ENCODE peak calls at places on chromosomes 11 and 22, in eight cellular contexts. C, J, F, N, B, V, X and H are unnamed samples.

GRCh38 chr22:28958611-28959010 is 75.2 kb downstream of the ZNRF3 start:
- DNase-seq in C (no peak), N (peak), J (no peak), F (peak), X (peak), B (peak), V (no peak), H (no peak)

GRCh38 chr11:123251656-123252344 is 56.8 kb upstream of the CLMP start:
- DNase-seq in X (peak), N (peak), C (peak), V (no peak), B (no peak), F (peak), J (peak), H (no peak)

GRCh38 chr11:64720640-64721358 is 2.2 kb downstream of the NRXN2 start:
- DNase-seq in C (no peak), B (no peak), V (no peak), N (no peak), J (no peak), F (no peak), X (no peak), H (no peak)

GRCh38 chr11:68353669-68354068 is 41.3 kb downstream of the LRP5 start:
- DNase-seq in N (no peak), C (no peak), X (no peak), F (no peak), B (no peak), V (no peak), J (no peak), H (no peak)

GRCh38 chr22:31206896-31207687 is 5.0 kb upstream of the LIMK2 start:
- DNase-seq in F (no peak), V (no peak), N (peak), J (peak), C (peak), X (peak), B (no peak), H (no peak)

GRCh38 chr11:76626921-76627391 is 43.6 kb downstream of the LRRC32 start:
- DNase-seq in F (peak), J (no peak), B (peak), C (no peak), X (peak), N (no peak), V (no peak), H (no peak)

GRCh38 chr11:58121101-58121500 is 4.2 kb downstream of the OR9I1 start:
- DNase-seq in J (no peak), V (no peak), X (no peak), N (no peak), F (no peak), C (no peak), B (no peak), H (no peak)

GRCh38 chr11:20715464-20715863 is 46.1 kb downstream of the NELL1 start:
- DNase-seq in B (no peak), V (no peak), X (no peak), J (no peak), N (no peak), F (no peak), C (no peak), H (no peak)

GRCh38 chr11:59556115-59556882 is 45.0 kb downstream of the OR4D9 start:
- DNase-seq in F (peak), J (no peak), B (peak), C (peak), V (peak), N (peak), X (peak), H (peak)

GRCh38 chr22:19678949-19679348 is 35.4 kb upstream of the SEPTIN5 start:
- DNase-seq in V (peak), N (no peak), F (no peak), J (no peak), X (no peak), B (no peak), C (no peak), H (no peak)

GRCh38 chr11:123308077-123308476 is 113.0 kb upstream of the CLMP start:
- DNase-seq in C (no peak), J (no peak), B (peak), V (no peak), N (peak), F (peak), X (peak), H (no peak)

GRCh38 chr22:22836635-22837034 is 51.0 kb upstream of the IGLL5 start:
- DNase-seq in V (no peak), F (peak), J (no peak), N (peak), X (no peak), C (no peak), B (no peak), H (no peak)

GRCh38 chr22:46044718-46045458 is 67.9 kb upstream of the WNT7B start:
- DNase-seq in N (no peak), V (peak), C (peak), X (peak), J (peak), F (peak), B (no peak), H (peak)

GRCh38 chr22:43205748-43206514 is 19.0 kb upstream of the TTLL12 start:
- DNase-seq in J (no peak), N (no peak), X (no peak), F (no peak), C (no peak), V (no peak), B (no peak), H (no peak)

GRCh38 chr22:27723150-27723549 is 78.4 kb downstream of the MN1 start:
- DNase-seq in N (no peak), X (no peak), F (no peak), V (no peak), C (no peak), B (no peak), J (no peak), H (no peak)

GRCh38 chr11:58977470-58977869 is 38.2 kb downstream of the GLYATL1 start:
- DNase-seq in N (no peak), V (no peak), B (no peak), F (no peak), C (no peak), X (no peak), J (no peak), H (no peak)

GRCh38 chr11:68459886-68460740 is 439 bp upstream of the PPP6R3 start:
- DNase-seq in B (peak), V (peak), F (peak), J (peak), C (peak), N (peak), X (peak), H (peak)

GRCh38 chr11:72860592-72860991 is 46.4 kb downstream of the ATG16L2 start:
- DNase-seq in J (no peak), N (no peak), C (no peak), X (no peak), B (no peak), V (no peak), F (no peak), H (no peak)

GRCh38 chr22:23401910-23402274 is 178.2 kb downstream of the IGLL1 start:
- DNase-seq in J (no peak), N (no peak), C (no peak), V (no peak), B (no peak), F (no peak), X (no peak), H (no peak)

GRCh38 chr11:22976146-22976545 is 115.9 kb upstream of the CCDC179 start:
- DNase-seq in N (no peak), V (no peak), B (no peak), X (peak), F (peak), J (no peak), C (peak), H (no peak)

GRCh38 chr11:7019500-7020182 is 505 bp downstream of the ZNF214 start:
- DNase-seq in F (peak), X (peak), J (peak), N (no peak), C (peak), V (peak), B (no peak), H (peak)

GRCh38 chr22:46373838-46374662 is 38.5 kb downstream of the TRMU start:
- DNase-seq in V (no peak), C (no peak), F (no peak), X (no peak), J (peak), B (no peak), N (no peak), H (no peak)

DNA sequence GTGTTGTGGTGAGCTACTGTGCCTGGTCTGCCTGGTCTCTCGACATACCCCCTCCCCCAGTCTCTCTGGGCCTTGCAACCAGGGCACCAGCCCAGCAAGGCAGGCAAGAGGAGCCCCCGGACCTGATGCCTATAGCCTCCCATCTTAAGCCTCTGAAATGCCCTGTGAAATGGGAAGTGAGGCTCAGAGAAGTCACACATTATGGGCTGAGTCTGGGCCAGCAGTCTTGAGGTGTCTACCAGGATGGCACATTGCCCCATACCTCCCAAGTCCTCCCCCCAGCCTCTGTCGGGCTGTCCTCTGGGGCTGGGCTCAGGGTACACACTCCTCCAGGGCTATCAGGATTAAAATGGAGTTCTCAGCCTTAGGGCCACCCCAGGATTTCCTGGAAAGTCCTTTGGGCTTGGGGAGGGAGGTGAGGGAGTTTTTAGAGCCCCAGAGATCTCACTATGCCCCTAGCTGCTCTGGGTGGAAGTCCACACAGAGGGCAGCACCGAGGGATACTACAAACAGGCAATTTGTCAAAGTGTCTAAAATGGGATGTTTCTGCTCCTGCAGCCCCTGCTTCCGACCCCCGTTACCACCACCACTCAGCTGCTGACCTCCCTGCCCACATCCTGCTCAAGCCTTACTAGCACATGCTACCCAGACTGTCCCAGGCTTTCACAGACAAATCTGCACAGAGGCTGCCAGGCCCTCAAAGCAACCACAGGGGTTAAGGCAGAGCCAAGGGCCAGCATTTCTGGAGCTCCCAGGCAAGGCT is 3.1 kb upstream of the SH3BP1 start:
- DNase-seq in J (peak), X (peak), C (no peak), V (no peak), N (peak), B (peak), F (peak), H (no peak)
- TF ChIP-seq CTCF in J (no peak), X (peak), C (no peak), V (peak), N (peak), B (peak), F (peak), H (no peak)

GRCh38 chr22:32864596-32864995 is 63.1 kb downstream of the TIMP3 start:
- DNase-seq in B (no peak), F (no peak), X (no peak), N (no peak), V (no peak), J (no peak), C (no peak), H (no peak)
- TF ChIP-seq CTCF in B (no peak), F (no peak), X (no peak), N (no peak), V (no peak), J (no peak), C (no peak), H (no peak)

GRCh38 chr11:35485656-35486318 is 39.6 kb downstream of the PAMR1 start:
- DNase-seq in X (peak), N (peak), F (peak), B (peak), C (peak), V (peak), J (peak), H (peak)

GRCh38 chr11:35488117-35488516 is 37.3 kb downstream of the PAMR1 start:
- DNase-seq in N (peak), X (peak), F (peak), C (no peak), V (no peak), B (peak), J (no peak), H (no peak)

GRCh38 chr11:35486446-35486845 is 39.0 kb downstream of the PAMR1 start:
- DNase-seq in J (no peak), V (no peak), B (no peak), F (no peak), N (no peak), C (no peak), X (no peak), H (no peak)

GRCh38 chr11:35487532-35488078 is 37.8 kb downstream of the PAMR1 start:
- DNase-seq in X (peak), F (peak), C (peak), B (peak), N (peak), J (no peak), V (peak), H (peak)

GRCh38 chr11:35486934-35487333 is 38.5 kb downstream of the PAMR1 start:
- DNase-seq in J (no peak), F (no peak), C (peak), N (no peak), X (no peak), V (no peak), B (no peak), H (no peak)
- TF ChIP-seq CTCF in J (no peak), F (no peak), C (no peak), N (no peak), X (no peak), V (no peak), B (no peak), H (no peak)

GRCh38 chr11:62753736-62754603 is at the start of gene ZBTB3:
- DNase-seq in F (peak), V (peak), N (peak), X (peak), J (peak), B (peak), C (peak), H (peak)
- TF ChIP-seq CTCF in F (no peak), V (no peak), N (no peak), X (no peak), J (no peak), B (no peak), C (peak), H (no peak)

DNA sequence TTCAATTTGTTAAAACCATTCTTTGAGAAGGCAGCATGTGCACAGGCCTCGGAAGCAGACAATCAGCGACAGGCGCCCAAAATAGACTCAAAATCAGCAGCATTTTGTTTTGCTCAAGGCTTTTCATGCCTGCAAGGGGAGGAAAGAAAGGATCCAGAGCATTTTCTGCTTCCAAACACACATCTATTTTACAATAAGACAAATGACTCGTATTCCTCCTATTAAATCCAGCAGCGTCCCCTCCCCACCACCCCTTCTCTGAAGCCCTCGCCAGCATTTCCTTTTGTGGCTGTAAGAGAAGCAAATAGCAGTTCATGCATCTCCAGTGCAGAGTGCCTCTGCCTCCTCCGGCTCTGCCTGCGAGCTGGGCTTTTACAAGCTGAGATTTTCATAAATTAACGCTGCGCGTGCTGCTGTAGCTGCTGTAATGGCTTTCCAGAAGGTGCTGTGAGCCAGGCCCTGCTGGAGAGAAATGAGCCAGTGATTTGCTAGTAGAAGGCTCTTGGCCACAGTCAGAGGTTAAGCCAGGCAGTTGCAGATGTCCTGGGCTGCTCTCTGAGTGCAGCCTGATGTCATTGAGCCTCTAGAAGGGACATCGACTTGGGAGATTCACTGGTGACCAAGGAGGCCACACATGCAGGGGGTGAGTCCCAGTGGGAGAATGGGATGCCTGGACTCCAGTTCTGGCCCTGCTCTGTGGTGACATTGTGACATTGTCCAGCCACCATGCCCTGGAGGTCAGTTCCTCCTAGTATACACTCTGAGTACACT is 134.6 kb upstream of the NAV2 start:
- DNase-seq in B (peak), J (peak), N (peak), X (peak), V (no peak), F (peak), C (peak), H (no peak)
- TF ChIP-seq CTCF in B (no peak), J (no peak), N (no peak), X (no peak), V (no peak), F (no peak), C (no peak), H (no peak)

GRCh38 chr11:74877132-74877531 is 71.8 kb downstream of the XRRA1 start:
- DNase-seq in F (peak), V (no peak), N (no peak), B (peak), C (no peak), J (no peak), X (peak), H (no peak)
- TF ChIP-seq CTCF in F (peak), V (peak), N (peak), B (peak), C (no peak), J (peak), X (peak), H (peak)

GRCh38 chr11:131910491-131911387 is 540.3 kb downstream of the NTM start:
- DNase-seq in X (peak), C (no peak), F (peak), J (no peak), B (no peak), N (peak), V (peak), H (peak)

GRCh38 chr11:131914299-131914902 is 544.0 kb downstream of the NTM start:
- DNase-seq in F (peak), X (peak), V (no peak), J (no peak), B (no peak), C (no peak), N (peak), H (no peak)

GRCh38 chr11:131909426-131910200 is 539.2 kb downstream of the NTM start:
- DNase-seq in J (no peak), C (no peak), V (no peak), N (peak), B (no peak), X (no peak), F (no peak), H (no peak)

GRCh38 chr11:131913267-131913666 is 542.9 kb downstream of the NTM start:
- DNase-seq in N (no peak), C (no peak), J (no peak), X (no peak), B (no peak), V (no peak), F (no peak), H (no peak)

GRCh38 chr11:131912127-131912526 is 541.7 kb downstream of the NTM start:
- DNase-seq in J (no peak), N (no peak), V (no peak), F (no peak), C (no peak), X (no peak), B (no peak), H (no peak)
- TF ChIP-seq CTCF in J (no peak), N (no peak), V (no peak), F (no peak), C (no peak), X (no peak), B (no peak), H (no peak)